ENCODE peak calls at places on chromosomes 6 and 20, in six cellular contexts. J, E, V, T, Y and D are unnamed samples.

GRCh38 chr20:23120936-23121765 is 35.0 kb upstream of the CD93 start:
- DNase-seq in J (no peak), V (no peak), T (no peak), E (no peak), Y (peak; percentile 37), D (no peak)

GRCh38 chr20:44624743-44625271 is 26.7 kb downstream of the ADA start:
- DNase-seq in Y (no peak), T (no peak), J (no peak), V (no peak), E (no peak), D (no peak)

GRCh38 chr6:19320066-19320465 is 517.1 kb upstream of the ID4 start:
- DNase-seq in J (no peak), Y (no peak), T (no peak), V (no peak), E (no peak), D (no peak)

GRCh38 chr20:59402697-59403096 is 102.3 kb downstream of the EDN3 start:
- DNase-seq in Y (no peak), V (no peak), T (peak; percentile 41), E (no peak), J (no peak), D (no peak)

GRCh38 chr6:137191238-137191637 is 17.8 kb upstream of the IL22RA2 start:
- DNase-seq in T (no peak), V (no peak), E (no peak), J (no peak), Y (no peak), D (no peak)

GRCh38 chr6:165881812-165882211 is 218.8 kb upstream of the PDE10A start:
- DNase-seq in V (no peak), Y (no peak), T (no peak), E (no peak), J (no peak), D (no peak)

GRCh38 chr20:33014336-33015113 is 7.0 kb downstream of the BPIFB2 start:
- DNase-seq in J (no peak), E (no peak), T (no peak), V (no peak), Y (no peak), D (no peak)

GRCh38 chr6:143581835-143582480 is 70.4 kb upstream of the FUCA2 start:
- DNase-seq in E (no peak), T (no peak), V (no peak), J (no peak), Y (no peak), D (no peak)

GRCh38 chr6:167906899-167907298 is 80.2 kb downstream of the AFDN start:
- DNase-seq in V (no peak), Y (no peak), J (no peak), E (no peak), T (peak; percentile 62), D (no peak)

GRCh38 chr6:22612241-22612640 is 42.9 kb downstream of the HDGFL1 start:
- DNase-seq in V (no peak), J (no peak), T (peak; percentile 39), Y (no peak), E (no peak), D (no peak)

GRCh38 chr20:37333130-37333847 is 12.7 kb upstream of the SRC start:
- DNase-seq in T (no peak), E (no peak), Y (no peak), J (no peak), V (no peak), D (no peak)

GRCh38 chr6:53741001-53741400 is 53.8 kb upstream of the LRRC1 start:
- DNase-seq in T (no peak), J (no peak), E (no peak), V (no peak), Y (no peak), D (no peak)

GRCh38 chr6:131954099-131954774 is 3.1 kb upstream of the CCN2 start:
- DNase-seq in J (no peak), Y (no peak), V (no peak), E (no peak), T (no peak), D (no peak)

GRCh38 chr6:8764733-8765132 is 329.4 kb upstream of the SLC35B3 start:
- DNase-seq in E (no peak), V (no peak), J (no peak), Y (no peak), T (no peak), D (no peak)

GRCh38 chr20:46353506-46354206 is 45.4 kb upstream of the CDH22 start:
- DNase-seq in T (no peak), Y (no peak), V (no peak), E (no peak), J (no peak), D (no peak)

GRCh38 chr20:46354207-46354555 is 45.9 kb upstream of the CDH22 start:
- DNase-seq in J (no peak), Y (no peak), E (no peak), V (no peak), T (no peak), D (no peak)

GRCh38 chr20:46350986-46351267 is 42.6 kb upstream of the CDH22 start:
- DNase-seq in Y (no peak), T (no peak), V (no peak), E (no peak), J (no peak), D (no peak)

GRCh38 chr20:46351357-46352058 is 43.2 kb upstream of the CDH22 start:
- DNase-seq in E (no peak), J (no peak), T (no peak), V (no peak), Y (no peak), D (no peak)

DNA sequence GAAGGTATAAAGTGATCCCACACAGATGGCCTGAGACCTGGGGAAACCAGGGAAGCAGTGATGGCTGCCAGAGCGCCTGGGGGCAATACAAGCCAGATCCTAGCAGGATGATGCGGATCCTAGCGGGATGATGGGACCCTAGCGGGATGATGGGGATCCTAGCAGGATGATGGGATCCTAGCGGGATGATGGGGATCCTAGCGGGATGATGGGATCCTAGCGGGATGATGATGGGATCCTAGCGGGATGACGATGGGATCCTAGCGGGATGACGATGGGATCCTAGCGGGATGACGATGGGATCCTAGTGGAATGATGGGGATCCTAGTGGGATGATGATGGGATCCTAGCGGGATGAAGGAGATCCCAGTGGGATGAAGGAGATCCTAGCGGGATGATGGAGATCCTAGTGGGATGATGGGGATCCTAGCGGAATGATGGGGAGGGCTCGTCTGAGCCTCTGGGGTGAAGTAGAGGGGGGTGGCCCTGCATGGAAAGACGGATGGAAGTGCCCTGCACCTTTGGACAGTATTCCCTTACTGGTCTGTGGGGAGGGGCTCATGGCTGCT is 44.2 kb upstream of the CDH22 start:
- DNase-seq in V (no peak), Y (no peak), J (no peak), E (no peak), T (no peak), D (no peak)
- TF ChIP-seq TAF1 in V (no peak), Y (no peak), J (no peak), E (no peak), T (no peak), D (no peak)

GRCh38 chr6:145199961-145200360 is 535.4 kb downstream of the EPM2A start:
- DNase-seq in E (no peak), V (no peak), Y (no peak), T (no peak), J (no peak), D (no peak)
- TF ChIP-seq TAF1 in E (no peak), V (no peak), Y (no peak), T (no peak), J (no peak), D (no peak)

DNA sequence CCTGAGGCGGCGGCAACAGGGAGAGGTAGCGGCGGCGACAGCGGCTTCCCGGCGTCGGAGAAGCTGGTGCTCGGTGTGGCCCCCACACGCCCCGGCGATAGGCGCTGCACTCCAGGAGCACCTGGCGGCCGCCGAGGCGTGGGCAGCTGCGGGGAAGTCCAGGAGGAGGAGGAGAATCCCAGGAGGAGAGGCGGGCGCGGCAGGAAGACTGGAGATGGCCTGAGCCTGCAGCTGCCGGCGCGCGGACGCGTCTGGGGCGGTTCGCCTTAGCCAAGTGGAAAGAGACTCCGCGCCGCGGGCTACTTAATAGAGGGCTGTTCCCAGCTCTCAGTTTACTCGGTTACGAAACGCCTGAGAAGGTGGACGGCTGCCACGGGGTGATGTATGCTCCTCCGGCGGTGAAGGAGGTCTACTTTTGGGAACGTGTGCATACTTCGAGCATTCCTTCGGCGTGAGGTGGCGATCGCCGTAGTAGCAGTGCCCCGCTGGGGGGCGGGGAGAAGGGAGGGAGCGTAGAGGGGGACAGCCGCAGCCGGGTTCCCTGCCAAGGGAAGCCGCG is at the start of gene COL12A1:
- DNase-seq in V (peak; percentile 13), T (peak; percentile 32), J (peak; percentile 86), E (no peak), Y (no peak), D (no peak)
- TF ChIP-seq TAF1 in V (no peak), T (no peak), J (peak; percentile 47), E (no peak), Y (no peak), D (no peak)

GRCh38 chr6:2680264-2680908 is 70.3 kb downstream of the MYLK4 start:
- DNase-seq in V (no peak), J (no peak), E (no peak), T (no peak), Y (no peak), D (no peak)

GRCh38 chr6:2687456-2687855 is 63.3 kb downstream of the MYLK4 start:
- DNase-seq in Y (no peak), V (no peak), J (no peak), E (no peak), T (no peak), D (no peak)

GRCh38 chr6:2684766-2685754 is 65.7 kb downstream of the MYLK4 start:
- DNase-seq in J (no peak), T (no peak), Y (no peak), V (no peak), E (no peak), D (no peak)

GRCh38 chr6:2688416-2689064 is 62.2 kb downstream of the MYLK4 start:
- DNase-seq in Y (no peak), E (no peak), V (no peak), T (no peak), J (no peak), D (no peak)

GRCh38 chr6:2684059-2684749 is 66.5 kb downstream of the MYLK4 start:
- DNase-seq in Y (no peak), E (no peak), J (no peak), V (no peak), T (no peak), D (no peak)
- TF ChIP-seq TAF1 in Y (no peak), E (no peak), J (no peak), V (no peak), T (no peak), D (no peak)

GRCh38 chr6:24431045-24431451 is 28.3 kb downstream of the MRS2 start:
- DNase-seq in Y (peak; percentile 68), T (peak; percentile 66), E (no peak), V (no peak), J (no peak), D (no peak)
- TF ChIP-seq TAF1 in Y (no peak), T (no peak), E (no peak), V (no peak), J (no peak), D (no peak)

GRCh38 chr6:13398421-13398994 is 70.2 kb upstream of the TBC1D7 start:
- DNase-seq in Y (no peak), T (peak; percentile 24), E (no peak), V (no peak), J (no peak), D (no peak)
- TF ChIP-seq TAF1 in Y (no peak), T (no peak), E (no peak), V (no peak), J (no peak), D (no peak)